ENCODE peak calls at places on chromosomes 16 and 17, in six cellular contexts. O, T, J, Q, S and V are unnamed samples.

GRCh38 chr17:54919456-54919855 is 18.8 kb downstream of the TOM1L1 start:
- DNase-seq in T (no peak), Q (no peak), J (no peak), O (no peak), S (no peak), V (no peak)

GRCh38 chr17:82112866-82113390 is 14.9 kb upstream of the FASN start:
- DNase-seq in J (no peak), O (no peak), S (no peak), T (no peak), Q (no peak), V (no peak)

GRCh38 chr16:54239441-54239840 is 47.1 kb downstream of the IRX3 start:
- DNase-seq in T (no peak), O (no peak), S (no peak), Q (no peak), J (no peak), V (no peak)

GRCh38 chr16:87626905-87627304 is 24.6 kb downstream of the JPH3 start:
- DNase-seq in Q (no peak), O (no peak), S (no peak), T (no peak), J (no peak), V (no peak)

GRCh38 chr16:2858245-2859025 is 465 bp upstream of the PRSS22 start:
- DNase-seq in S (no peak), J (no peak), O (peak), T (no peak), Q (no peak), V (peak)

GRCh38 chr16:14151256-14152030 is 80.3 kb downstream of the MRTFB start:
- DNase-seq in Q (no peak), S (no peak), T (no peak), O (no peak), J (no peak), V (no peak)

GRCh38 chr17:69473801-69474170 is 59.3 kb downstream of the MAP2K6 start:
- DNase-seq in Q (no peak), T (peak), S (no peak), J (no peak), O (no peak), V (no peak)

GRCh38 chr16:73166972-73167550 is 119.1 kb upstream of the ZFHX3 start:
- DNase-seq in J (no peak), Q (no peak), S (no peak), T (no peak), O (no peak), V (no peak)

GRCh38 chr17:4947411-4948165 is 742 bp downstream of the PFN1 start:
- DNase-seq in T (no peak), Q (no peak), J (no peak), S (no peak), O (peak), V (peak)

GRCh38 chr16:46629331-46629843 is 8.2 kb upstream of the SHCBP1 start:
- DNase-seq in Q (no peak), O (no peak), S (no peak), T (peak), J (no peak), V (no peak)